ENCODE peak calls at places on chromosomes 7 and 10, in nine cellular contexts. One of them, this sample, is unnamed.

GRCh38 chr10:97129666-97130065 is 56.1 kb downstream of the SLIT1 start:
- DNase-seq in endothelial cell of umbilical vein: no peak
- DNase-seq in spleen: peak; percentile 56
- DNase-seq in Peyer's patch: no peak
- DNase-seq in transverse colon: no peak
- DNase-seq in HCT116: no peak
- DNase-seq in right lobe of liver: no peak
- DNase-seq in uterus: no peak
- DNase-seq in heart left ventricle: no peak
- DNase-seq in this sample: no peak

GRCh38 chr10:80170641-80171040 is 34.7 kb downstream of the ANXA11 start:
- DNase-seq in endothelial cell of umbilical vein: no peak
- DNase-seq in spleen: peak; percentile 48
- DNase-seq in Peyer's patch: no peak
- DNase-seq in transverse colon: no peak
- DNase-seq in HCT116: no peak
- DNase-seq in right lobe of liver: no peak
- DNase-seq in uterus: no peak
- DNase-seq in heart left ventricle: no peak
- DNase-seq in this sample: no peak

GRCh38 chr7:155234950-155235789 is 62.5 kb upstream of the INSIG1 start:
- DNase-seq in endothelial cell of umbilical vein: no peak
- DNase-seq in spleen: peak; percentile 44
- DNase-seq in Peyer's patch: no peak
- DNase-seq in transverse colon: no peak
- DNase-seq in HCT116: no peak
- DNase-seq in right lobe of liver: peak; percentile 88
- DNase-seq in uterus: no peak
- DNase-seq in heart left ventricle: no peak
- DNase-seq in this sample: no peak

GRCh38 chr7:149000961-149001360 is 27.3 kb downstream of the PDIA4 start:
- DNase-seq in endothelial cell of umbilical vein: no peak
- DNase-seq in spleen: peak; percentile 63
- DNase-seq in Peyer's patch: no peak
- DNase-seq in transverse colon: no peak
- DNase-seq in HCT116: no peak
- DNase-seq in right lobe of liver: no peak
- DNase-seq in uterus: no peak
- DNase-seq in heart left ventricle: no peak
- DNase-seq in this sample: no peak

GRCh38 chr10:92691591-92692084 is 1.9 kb downstream of the HHEX start:
- DNase-seq in endothelial cell of umbilical vein: peak; percentile 83
- DNase-seq in spleen: peak; percentile 95
- DNase-seq in Peyer's patch: peak; percentile 79
- DNase-seq in transverse colon: peak; percentile 45
- DNase-seq in HCT116: no peak
- DNase-seq in right lobe of liver: peak; percentile 69
- DNase-seq in uterus: peak; percentile 46
- DNase-seq in heart left ventricle: peak; percentile 74
- DNase-seq in this sample: no peak

GRCh38 chr10:125014984-125015944 is 73.3 kb downstream of the ZRANB1 start:
- DNase-seq in endothelial cell of umbilical vein: no peak
- DNase-seq in spleen: no peak
- DNase-seq in Peyer's patch: no peak
- DNase-seq in transverse colon: no peak
- DNase-seq in HCT116: no peak
- DNase-seq in right lobe of liver: no peak
- DNase-seq in uterus: peak; percentile 26
- DNase-seq in heart left ventricle: peak; percentile 72
- DNase-seq in this sample: no peak

GRCh38 chr10:93916257-93917063 is 22.7 kb downstream of the SLC35G1 start:
- DNase-seq in endothelial cell of umbilical vein: peak; percentile 31
- DNase-seq in spleen: no peak
- DNase-seq in Peyer's patch: no peak
- DNase-seq in transverse colon: no peak
- DNase-seq in HCT116: peak; percentile 22
- DNase-seq in right lobe of liver: no peak
- DNase-seq in uterus: no peak
- DNase-seq in heart left ventricle: no peak
- DNase-seq in this sample: no peak

GRCh38 chr7:64509583-64509982 is 53.3 kb downstream of the ZNF680 start:
- DNase-seq in endothelial cell of umbilical vein: no peak
- DNase-seq in spleen: no peak
- DNase-seq in Peyer's patch: no peak
- DNase-seq in transverse colon: no peak
- DNase-seq in HCT116: no peak
- DNase-seq in right lobe of liver: no peak
- DNase-seq in uterus: no peak
- DNase-seq in heart left ventricle: no peak
- DNase-seq in this sample: no peak

GRCh38 chr7:33422825-33423645 is 293.7 kb downstream of the BBS9 start:
- DNase-seq in endothelial cell of umbilical vein: no peak
- DNase-seq in spleen: no peak
- DNase-seq in Peyer's patch: no peak
- DNase-seq in transverse colon: no peak
- DNase-seq in HCT116: no peak
- DNase-seq in right lobe of liver: peak; percentile 55
- DNase-seq in uterus: no peak
- DNase-seq in heart left ventricle: no peak
- DNase-seq in this sample: no peak

GRCh38 chr10:60648761-60649160 is 129.5 kb upstream of the CDK1 start:
- DNase-seq in endothelial cell of umbilical vein: no peak
- DNase-seq in spleen: no peak
- DNase-seq in Peyer's patch: no peak
- DNase-seq in transverse colon: no peak
- DNase-seq in HCT116: no peak
- DNase-seq in right lobe of liver: no peak
- DNase-seq in uterus: no peak
- DNase-seq in heart left ventricle: no peak
- DNase-seq in this sample: no peak

GRCh38 chr10:102785818-102786217 is 42.1 kb downstream of the WBP1L start:
- DNase-seq in endothelial cell of umbilical vein: peak; percentile 93
- DNase-seq in spleen: no peak
- DNase-seq in Peyer's patch: no peak
- DNase-seq in transverse colon: no peak
- DNase-seq in HCT116: no peak
- DNase-seq in right lobe of liver: no peak
- DNase-seq in uterus: no peak
- DNase-seq in heart left ventricle: no peak
- DNase-seq in this sample: no peak

GRCh38 chr10:32413513-32413912 is 32.4 kb upstream of the CCDC7 start:
- DNase-seq in endothelial cell of umbilical vein: peak; percentile 49
- DNase-seq in spleen: no peak
- DNase-seq in Peyer's patch: no peak
- DNase-seq in transverse colon: no peak
- DNase-seq in HCT116: peak; percentile 76
- DNase-seq in right lobe of liver: no peak
- DNase-seq in uterus: no peak
- DNase-seq in heart left ventricle: no peak
- DNase-seq in this sample: no peak

DNA sequence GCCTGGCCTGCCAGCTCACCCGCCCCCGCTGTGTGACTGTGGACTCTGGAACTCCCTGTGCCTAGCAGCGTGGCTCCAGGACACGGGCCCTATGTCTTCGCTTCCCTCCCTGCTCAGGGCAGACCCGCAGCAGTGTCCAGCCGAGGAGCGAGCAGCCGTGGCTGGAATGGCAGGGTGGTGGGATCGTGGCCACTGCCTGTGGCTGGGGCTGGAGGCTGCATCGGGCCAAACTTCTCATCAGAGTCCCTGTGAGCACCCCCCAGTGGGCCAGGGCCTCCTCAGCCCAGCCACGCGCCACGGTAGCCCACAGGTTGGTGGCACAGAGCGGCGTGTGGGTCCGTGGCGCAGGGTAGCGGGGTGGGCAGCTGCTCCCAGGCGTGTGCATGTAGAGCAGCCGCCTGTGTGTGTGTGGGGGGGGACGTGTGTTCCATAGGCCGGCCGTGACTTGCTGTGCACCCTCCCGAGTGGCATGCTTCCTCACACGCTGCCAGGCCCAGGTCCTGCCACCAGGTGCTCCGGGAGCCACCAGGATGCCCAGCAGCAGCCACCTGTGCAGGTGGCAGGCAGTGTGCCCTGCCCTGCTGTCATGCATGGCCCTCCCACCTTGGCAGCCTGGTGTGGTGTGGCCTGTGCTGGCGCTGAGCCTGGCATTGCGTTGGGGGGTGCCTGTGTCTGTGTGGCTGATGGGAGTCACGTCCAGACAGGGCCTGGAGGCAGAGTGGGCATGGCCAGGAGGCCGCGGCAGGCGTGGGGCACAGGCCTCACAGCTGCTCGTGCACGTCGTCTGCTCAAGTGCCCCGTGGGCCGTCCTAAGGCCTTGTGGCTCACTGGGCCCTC is 8.4 kb downstream of the TTYH3 start:
- DNase-seq in endothelial cell of umbilical vein: no peak
- DNase-seq in spleen: peak; percentile 79
- DNase-seq in Peyer's patch: no peak
- DNase-seq in transverse colon: no peak
- DNase-seq in HCT116: no peak
- DNase-seq in right lobe of liver: peak; percentile 77
- DNase-seq in uterus: peak; percentile 26
- DNase-seq in heart left ventricle: no peak
- DNase-seq in this sample: peak; percentile 50
- H3K4me1 ChIP-seq in endothelial cell of umbilical vein: peaks cover 40% of the 10 kb centered on the region
- H3K4me1 ChIP-seq in spleen: peaks cover 100% of the 10 kb centered on the region
- H3K4me1 ChIP-seq in Peyer's patch: peaks cover 46% of the 10 kb centered on the region
- H3K4me1 ChIP-seq in transverse colon: peaks cover 18% of the 10 kb centered on the region
- H3K4me1 ChIP-seq in HCT116: peaks cover 8% of the 10 kb centered on the region
- H3K4me1 ChIP-seq in right lobe of liver: peaks cover 14% of the 10 kb centered on the region
- H3K4me1 ChIP-seq in uterus: peaks cover 28% of the 10 kb centered on the region
- H3K4me1 ChIP-seq in heart left ventricle: peaks cover 51% of the 10 kb centered on the region
- H3K4me1 ChIP-seq in this sample: peaks cover 17% of the 10 kb centered on the region

DNA sequence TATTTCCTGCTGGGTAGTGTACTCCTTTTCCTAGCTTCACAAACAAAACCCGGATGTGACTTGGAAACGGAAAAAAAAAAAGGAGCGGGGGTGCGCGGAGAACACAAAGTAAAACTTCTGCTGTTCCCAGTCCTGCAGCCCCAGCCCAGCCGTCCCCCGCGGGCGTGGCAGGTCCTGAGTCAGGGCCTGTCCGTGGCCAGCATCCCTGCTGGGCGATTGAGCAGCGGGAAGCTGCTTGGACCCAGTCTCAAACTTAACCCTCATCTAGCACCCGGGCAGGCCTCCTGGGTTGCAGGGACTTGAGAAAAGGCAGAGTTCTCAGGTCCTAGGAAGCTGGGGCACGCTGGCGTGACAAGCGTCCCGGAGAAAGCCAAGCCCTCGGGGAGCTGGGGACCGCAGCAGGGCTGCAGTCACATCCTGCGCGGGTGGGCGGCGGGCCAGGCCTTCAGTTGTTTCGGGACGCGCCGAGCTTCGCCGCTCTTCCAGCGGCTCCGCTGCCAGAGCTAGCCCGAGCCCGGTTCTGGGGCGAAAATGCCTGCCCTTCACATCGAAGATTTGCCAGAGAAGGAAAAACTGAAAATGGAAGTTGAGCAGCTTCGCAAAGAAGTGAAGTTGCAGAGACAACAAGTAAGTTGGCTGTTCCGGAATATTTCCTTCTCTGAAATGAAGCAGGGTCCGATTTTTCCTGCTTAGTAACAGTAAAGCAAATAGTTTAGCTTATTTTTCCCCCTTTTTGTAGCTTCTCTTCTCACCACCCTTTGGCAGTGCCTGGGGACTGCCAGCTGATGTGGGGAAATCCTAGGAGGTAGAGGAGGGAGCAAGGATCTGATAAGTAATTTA is at the start of gene GNG11:
- DNase-seq in endothelial cell of umbilical vein: peak; percentile 90
- DNase-seq in spleen: peak; percentile 90
- DNase-seq in Peyer's patch: peak; percentile 40
- DNase-seq in transverse colon: peak; percentile 46
- DNase-seq in HCT116: no peak
- DNase-seq in right lobe of liver: peak; percentile 65
- DNase-seq in uterus: peak; percentile 79
- DNase-seq in heart left ventricle: peak; percentile 92
- DNase-seq in this sample: peak; percentile 56
- TF ChIP-seq POLR2A in endothelial cell of umbilical vein: peak; percentile 86
- TF ChIP-seq POLR2A in spleen: no peak
- TF ChIP-seq POLR2A in Peyer's patch: no peak
- TF ChIP-seq POLR2A in transverse colon: no peak
- TF ChIP-seq POLR2A in HCT116: no peak
- TF ChIP-seq POLR2A in right lobe of liver: peak; percentile 34
- TF ChIP-seq POLR2A in uterus: peak; percentile 32
- TF ChIP-seq POLR2A in heart left ventricle: no peak
- TF ChIP-seq POLR2A in this sample: peak; percentile 23

DNA sequence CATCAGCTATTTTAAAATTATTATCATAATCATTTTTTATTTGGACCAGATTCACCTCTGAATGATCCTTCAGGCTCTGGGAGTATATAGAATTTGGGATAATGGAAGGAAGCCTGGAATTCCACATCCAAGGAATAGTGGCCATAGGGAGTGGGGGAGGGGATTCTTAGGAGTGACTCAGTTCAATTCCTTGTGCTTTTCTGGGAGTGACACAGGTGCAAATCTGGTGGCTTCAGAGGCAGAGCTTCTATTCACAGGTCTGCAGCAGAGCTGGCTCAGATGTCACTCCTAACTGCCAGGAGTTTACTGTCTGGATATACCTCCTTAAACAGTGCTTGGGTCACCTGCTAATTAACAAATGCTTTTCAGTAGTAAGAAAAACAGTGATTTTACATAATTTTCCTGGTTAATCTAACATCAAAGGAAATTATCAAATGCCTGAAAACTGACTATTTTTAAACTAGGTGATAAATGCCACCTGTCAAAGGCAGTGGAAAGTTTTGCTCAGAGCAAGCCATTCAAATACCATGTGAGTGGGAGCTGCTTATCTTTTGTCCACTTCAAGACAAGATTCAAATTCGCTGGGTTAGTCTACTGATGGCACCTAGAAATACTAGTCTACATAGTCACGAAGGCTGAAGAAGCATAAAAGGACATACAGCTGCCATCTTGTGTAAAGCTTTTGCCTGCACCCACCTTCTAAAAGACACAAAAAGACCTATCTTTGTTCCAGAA is 106.7 kb upstream of the LAMB4 start:
- DNase-seq in endothelial cell of umbilical vein: peak; percentile 34
- DNase-seq in spleen: no peak
- DNase-seq in Peyer's patch: no peak
- DNase-seq in transverse colon: no peak
- DNase-seq in HCT116: no peak
- DNase-seq in right lobe of liver: no peak
- DNase-seq in uterus: no peak
- DNase-seq in heart left ventricle: no peak
- DNase-seq in this sample: no peak
- H3K4me1 ChIP-seq in endothelial cell of umbilical vein: peaks cover 28% of the 10 kb centered on the region
- H3K4me1 ChIP-seq in spleen: no peaks in the 10 kb centered on the region
- H3K4me1 ChIP-seq in Peyer's patch: no peaks in the 10 kb centered on the region
- H3K4me1 ChIP-seq in transverse colon: no peaks in the 10 kb centered on the region
- H3K4me1 ChIP-seq in HCT116: peaks cover 16% of the 10 kb centered on the region
- H3K4me1 ChIP-seq in right lobe of liver: no peaks in the 10 kb centered on the region
- H3K4me1 ChIP-seq in uterus: no peaks in the 10 kb centered on the region
- H3K4me1 ChIP-seq in heart left ventricle: no peaks in the 10 kb centered on the region
- H3K4me1 ChIP-seq in this sample: no peaks in the 10 kb centered on the region

GRCh38 chr10:68332259-68333057 is at the start of gene PBLD:
- DNase-seq in endothelial cell of umbilical vein: peak; percentile 83
- DNase-seq in spleen: peak; percentile 91
- DNase-seq in Peyer's patch: peak; percentile 58
- DNase-seq in transverse colon: peak; percentile 77
- DNase-seq in HCT116: peak; percentile 43
- DNase-seq in right lobe of liver: peak; percentile 81
- DNase-seq in uterus: peak; percentile 65
- DNase-seq in heart left ventricle: peak; percentile 78
- DNase-seq in this sample: peak; percentile 76
- TF ChIP-seq POLR2A in endothelial cell of umbilical vein: peak; percentile 84
- TF ChIP-seq POLR2A in spleen: no peak
- TF ChIP-seq POLR2A in Peyer's patch: peak; percentile 61
- TF ChIP-seq POLR2A in transverse colon: peak; percentile 84
- TF ChIP-seq POLR2A in HCT116: no peak
- TF ChIP-seq POLR2A in right lobe of liver: peak; percentile 67
- TF ChIP-seq POLR2A in uterus: peak; percentile 60
- TF ChIP-seq POLR2A in heart left ventricle: peak; percentile 54
- TF ChIP-seq POLR2A in this sample: no peak

GRCh38 chr10:492896-493295 is 196.6 kb downstream of the DIP2C start:
- DNase-seq in endothelial cell of umbilical vein: no peak
- DNase-seq in spleen: peak; percentile 32
- DNase-seq in Peyer's patch: no peak
- DNase-seq in transverse colon: no peak
- DNase-seq in HCT116: no peak
- DNase-seq in right lobe of liver: no peak
- DNase-seq in uterus: no peak
- DNase-seq in heart left ventricle: no peak
- DNase-seq in this sample: no peak
- H3K4me1 ChIP-seq in endothelial cell of umbilical vein: no peaks in the 10 kb centered on the region
- H3K4me1 ChIP-seq in spleen: peaks cover 8% of the 10 kb centered on the region
- H3K4me1 ChIP-seq in Peyer's patch: no peaks in the 10 kb centered on the region
- H3K4me1 ChIP-seq in transverse colon: peaks cover 14% of the 10 kb centered on the region
- H3K4me1 ChIP-seq in HCT116: no peaks in the 10 kb centered on the region
- H3K4me1 ChIP-seq in right lobe of liver: no peaks in the 10 kb centered on the region
- H3K4me1 ChIP-seq in uterus: peaks cover 11% of the 10 kb centered on the region
- H3K4me1 ChIP-seq in heart left ventricle: peaks cover 14% of the 10 kb centered on the region
- H3K4me1 ChIP-seq in this sample: no peaks in the 10 kb centered on the region